ENCODE peak calls at places on chromosomes 7 and 10, in nine cellular contexts. M is tibial artery, D is heart left ventricle, A is cardiac fibroblast, Z is HL-60, V is GM06990, U is body of pancreas, J is suprapubic skin, G is testis. W is an unnamed sample.

GRCh38 chr7:18201349-18201748 is 173.7 kb upstream of the PRPS1L1 start:
- DNase-seq in M (no peak), D (peak; percentile 36), A (no peak), Z (no peak), V (no peak), U (no peak), J (no peak), G (no peak), W (no peak)

GRCh38 chr7:155509725-155510551 is 36.4 kb downstream of the CNPY1 start:
- DNase-seq in M (no peak), D (no peak), A (no peak), Z (no peak), V (no peak), U (no peak), J (no peak), G (peak; percentile 37), W (no peak)

GRCh38 chr10:106919798-106920382 is 244.6 kb downstream of the SORCS1 start:
- DNase-seq in M (no peak), D (no peak), A (no peak), Z (no peak), V (peak; percentile 32), U (no peak), J (no peak), G (no peak), W (no peak)

GRCh38 chr7:35624299-35625186 is 70.4 kb downstream of the HERPUD2 start:
- DNase-seq in M (no peak), D (no peak), A (peak; percentile 55), Z (peak; percentile 26), V (peak; percentile 11), U (peak; percentile 42), J (no peak), G (peak; percentile 57), W (no peak)

GRCh38 chr10:131729361-131729760 is 171.4 kb upstream of the PPP2R2D start:
- DNase-seq in M (no peak), D (no peak), A (no peak), Z (no peak), V (no peak), U (no peak), J (peak; percentile 15), G (no peak), W (no peak)

GRCh38 chr10:113704637-113705343 is 25.1 kb downstream of the CASP7 start:
- DNase-seq in M (no peak), D (no peak), A (peak; percentile 68), Z (no peak), V (no peak), U (no peak), J (no peak), G (peak; percentile 24), W (no peak)

GRCh38 chr10:1160561-1160961 is 104.4 kb downstream of the WDR37 start:
- DNase-seq in M (peak; percentile 25), D (no peak), A (no peak), Z (no peak), V (no peak), U (no peak), J (no peak), G (peak; percentile 9), W (no peak)

GRCh38 chr7:65265959-65266519 is 107.6 kb upstream of the ZNF92 start:
- DNase-seq in M (no peak), D (no peak), A (no peak), Z (no peak), V (no peak), U (no peak), J (no peak), G (no peak), W (no peak)

GRCh38 chr10:35445150-35445884 is 109.0 kb downstream of the CCNY start:
- DNase-seq in M (no peak), D (no peak), A (no peak), Z (no peak), V (no peak), U (no peak), J (no peak), G (no peak), W (no peak)
- H3K4me3 ChIP-seq in M (no peak overlapping the region), D (no peak overlapping the region), A (no peak overlapping the region), Z (no peak overlapping the region), V (no peak overlapping the region), U (no peak overlapping the region), J (no peak overlapping the region), G (no peak overlapping the region), W (no peak overlapping the region)

GRCh38 chr10:86958109-86958830 is at the start of gene SNCG:
- DNase-seq in M (peak; percentile 89), D (peak; percentile 40), A (no peak), Z (no peak), V (no peak), U (peak; percentile 55), J (peak; percentile 73), G (peak; percentile 56), W (no peak)

GRCh38 chr10:86959737-86960002 is 1.3 kb downstream of the SNCG start:
- DNase-seq in M (no peak), D (no peak), A (no peak), Z (no peak), V (no peak), U (no peak), J (no peak), G (peak; percentile 13), W (no peak)

GRCh38 chr10:86960003-86960862 is 1.8 kb downstream of the SNCG start:
- DNase-seq in M (peak; percentile 84), D (peak; percentile 60), A (peak; percentile 81), Z (peak; percentile 67), V (peak; percentile 64), U (no peak), J (peak; percentile 69), G (peak; percentile 68), W (peak; percentile 39)

GRCh38 chr10:86957471-86958108 is at the start of gene MMRN2:
- DNase-seq in M (peak; percentile 77), D (peak; percentile 67), A (peak; percentile 48), Z (no peak), V (no peak), U (no peak), J (no peak), G (no peak), W (no peak)

DNA sequence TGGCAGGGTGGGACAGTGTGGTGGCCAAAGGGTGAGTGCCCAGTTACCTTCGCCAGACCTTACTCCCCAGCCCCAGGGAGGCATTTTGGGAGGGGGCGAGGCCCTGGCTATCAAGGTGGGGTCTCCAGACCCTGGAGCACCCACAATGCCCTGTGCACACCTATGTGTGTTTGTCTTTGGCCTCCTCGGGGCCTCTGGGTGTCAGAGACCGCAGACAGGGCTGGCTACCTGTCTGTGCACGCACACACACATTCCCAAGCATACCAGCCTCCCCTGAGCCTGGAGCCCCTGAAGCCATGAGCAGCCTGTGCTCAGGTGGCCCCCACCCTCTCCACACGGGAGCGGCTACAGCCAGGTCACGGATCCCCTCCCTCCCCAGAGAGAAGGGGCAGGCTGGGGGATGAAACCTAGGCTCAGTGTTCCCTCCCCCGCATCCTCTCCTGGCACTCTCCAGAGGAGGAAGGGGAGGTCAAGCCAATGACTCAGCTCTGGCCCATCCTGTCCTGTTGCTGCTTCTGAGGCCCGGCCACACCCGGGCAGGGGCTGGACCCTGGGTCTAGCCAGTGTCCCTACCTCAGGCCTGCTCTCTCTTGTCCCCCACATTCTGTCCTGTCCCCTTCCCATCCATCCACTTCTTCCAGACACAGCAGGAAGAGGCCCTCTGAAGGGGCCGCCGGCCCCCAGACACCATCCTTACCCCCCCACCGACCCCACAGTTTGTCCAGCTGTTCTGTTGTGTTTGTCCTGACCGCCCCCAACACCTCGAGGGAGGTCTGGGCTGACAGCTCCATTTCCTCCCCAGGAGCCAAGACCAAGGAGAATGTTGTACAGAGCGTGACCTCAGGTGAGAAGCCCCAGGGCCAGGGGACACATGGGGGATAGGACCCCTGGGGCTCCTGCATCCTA is 685 bp downstream of the SNCG start:
- DNase-seq in M (peak; percentile 88), D (peak; percentile 83), A (peak; percentile 77), Z (no peak), V (no peak), U (no peak), J (peak; percentile 77), G (peak; percentile 54), W (peak; percentile 62)
- H3K4me3 ChIP-seq in M (peak overlapping the region; percentile 49), D (peak overlapping the region; percentile 56), A (no peak overlapping the region), Z (no peak overlapping the region), V (no peak overlapping the region), U (no peak overlapping the region), J (peak overlapping the region; percentile 31), G (no peak overlapping the region), W (peak overlapping the region; percentile 68)

DNA sequence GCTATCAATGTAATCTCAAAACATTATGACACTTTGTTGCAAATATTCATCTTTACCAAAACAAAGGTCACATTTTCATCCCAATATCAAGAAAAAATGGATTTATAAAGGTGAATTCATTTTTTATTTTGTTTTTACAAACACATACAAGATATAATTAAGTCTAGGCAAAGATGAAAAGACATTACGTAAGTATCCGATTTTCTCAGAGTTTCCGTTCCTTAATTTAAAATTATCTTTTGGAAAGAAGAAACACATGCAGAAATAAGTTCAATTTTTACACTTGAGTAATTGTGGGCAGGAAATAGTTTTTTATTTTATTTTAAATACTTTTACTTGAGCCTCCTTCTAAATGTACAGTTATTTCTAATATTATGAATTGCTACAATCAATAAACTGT is 24.6 kb downstream of the RTKN2 start:
- DNase-seq in M (no peak), D (no peak), A (peak; percentile 22), Z (peak; percentile 43), V (peak; percentile 49), U (no peak), J (no peak), G (no peak), W (no peak)
- H3K4me3 ChIP-seq in M (no peak overlapping the region), D (no peak overlapping the region), A (no peak overlapping the region), Z (no peak overlapping the region), V (peak overlapping the region; percentile 21), U (no peak overlapping the region), J (no peak overlapping the region), G (no peak overlapping the region), W (peak overlapping the region; percentile 8)

GRCh38 chr7:97018126-97018601 is 6.5 kb downstream of the DLX5 start:
- DNase-seq in M (no peak), D (no peak), A (no peak), Z (no peak), V (no peak), U (no peak), J (no peak), G (no peak), W (no peak)

GRCh38 chr7:97016392-97017196 is 8.0 kb downstream of the DLX5 start:
- DNase-seq in M (no peak), D (no peak), A (no peak), Z (no peak), V (no peak), U (no peak), J (no peak), G (no peak), W (no peak)

GRCh38 chr7:97015787-97016391 is 8.7 kb downstream of the DLX5 start:
- DNase-seq in M (no peak), D (no peak), A (no peak), Z (no peak), V (no peak), U (no peak), J (no peak), G (no peak), W (no peak)

GRCh38 chr7:97018775-97019535 is 5.7 kb downstream of the DLX5 start:
- DNase-seq in M (no peak), D (no peak), A (no peak), Z (no peak), V (no peak), U (no peak), J (no peak), G (no peak), W (no peak)

DNA sequence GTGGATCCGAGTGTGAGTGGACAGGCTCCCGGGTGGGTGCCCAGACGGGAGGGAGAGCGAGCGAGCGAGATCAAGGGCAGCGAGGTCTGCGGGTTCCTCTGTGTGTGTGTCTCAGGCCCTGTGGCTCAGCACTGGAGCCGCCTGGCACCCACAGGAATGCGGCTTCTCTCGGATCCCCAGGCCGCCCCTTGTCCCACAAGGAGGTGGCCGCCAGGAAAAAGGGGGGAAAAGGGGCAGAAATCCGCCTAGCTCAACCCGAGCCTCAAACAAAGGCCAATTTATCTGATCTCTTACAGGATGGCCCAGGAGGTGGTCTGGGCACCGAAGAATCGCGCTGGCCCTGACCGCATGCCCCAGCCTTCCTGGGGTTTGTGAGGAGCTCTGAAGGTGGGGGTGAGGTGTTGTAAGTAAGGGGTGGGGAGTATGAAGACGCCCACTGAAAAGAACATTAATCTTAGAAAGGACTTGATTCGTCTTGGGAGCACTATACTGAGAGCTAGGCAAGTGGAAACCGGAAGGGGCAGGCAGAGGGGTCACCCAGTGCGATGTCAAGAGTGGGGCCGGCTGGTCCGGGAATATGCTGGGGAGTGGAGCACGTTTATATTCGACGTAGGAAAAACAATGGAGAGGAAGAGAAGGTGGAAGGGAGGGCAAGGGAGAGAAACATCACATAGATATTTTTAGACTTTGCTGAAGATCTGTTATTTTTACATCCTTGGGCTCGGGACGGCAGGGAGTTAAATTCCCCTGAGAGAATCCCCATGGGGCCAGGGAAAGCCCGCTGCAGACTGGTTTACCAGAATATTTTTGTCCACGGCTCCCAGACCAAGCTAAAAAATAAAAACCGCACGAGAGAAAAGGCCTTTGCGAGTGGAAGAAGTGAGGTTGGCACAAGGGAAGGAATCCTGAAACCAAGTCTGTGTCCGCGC is 7.2 kb downstream of the DLX5 start:
- DNase-seq in M (no peak), D (no peak), A (no peak), Z (no peak), V (no peak), U (no peak), J (no peak), G (no peak), W (no peak)
- H3K4me3 ChIP-seq in M (no peak overlapping the region), D (no peak overlapping the region), A (no peak overlapping the region), Z (no peak overlapping the region), V (no peak overlapping the region), U (no peak overlapping the region), J (peak overlapping the region; percentile 26), G (no peak overlapping the region), W (peak overlapping the region; percentile 26)